ENCODE peak calls at places on chromosome 12, in six cellular contexts. V is GM12878, K is A549, J is IMR-90, A is suprapubic skin, T is ovary. W is an unnamed sample.

GRCh38 chr12:51632598-51632997 is 41.6 kb downstream of the SCN8A start:
- DNase-seq in K (no peak), V (no peak), T (no peak), A (no peak), J (no peak), W (no peak)

GRCh38 chr12:132295101-132295526 is 34.3 kb downstream of the GALNT9 start:
- DNase-seq in V (no peak), T (no peak), J (no peak), A (no peak), K (no peak), W (no peak)

GRCh38 chr12:124279846-124280360 is 15.0 kb upstream of the RFLNA start:
- DNase-seq in T (no peak), J (no peak), V (no peak), A (no peak), K (no peak), W (no peak)

GRCh38 chr12:91001306-91001705 is 3.5 kb downstream of the EPYC start:
- DNase-seq in J (no peak), K (no peak), A (no peak), V (no peak), T (no peak), W (no peak)

GRCh38 chr12:128814411-128815261 is 9.1 kb downstream of the SLC15A4 start:
- DNase-seq in A (peak), K (no peak), V (no peak), T (no peak), J (no peak), W (no peak)

GRCh38 chr12:22018860-22019259 is 27.2 kb upstream of the CMAS start:
- DNase-seq in J (peak), T (no peak), V (no peak), K (peak), A (no peak), W (no peak)

GRCh38 chr12:21539797-21540196 is 13.7 kb downstream of the SPX start:
- DNase-seq in J (no peak), V (no peak), A (no peak), K (no peak), T (no peak), W (no peak)

GRCh38 chr12:122166422-122167327 is 7.3 kb downstream of the IL31 start:
- DNase-seq in J (no peak), T (no peak), V (peak), K (no peak), A (no peak), W (no peak)

GRCh38 chr12:109735825-109736551 is 22.4 kb downstream of the FAM222A start:
- DNase-seq in T (peak), J (no peak), K (no peak), A (peak), V (no peak), W (peak)

GRCh38 chr12:96719671-96720362 is 187.2 kb upstream of the NEDD1 start:
- DNase-seq in V (peak), J (peak), K (no peak), T (no peak), A (no peak), W (no peak)

GRCh38 chr12:43882578-43883178 is 46.8 kb downstream of the TMEM117 start:
- DNase-seq in V (peak), T (no peak), J (peak), A (no peak), K (peak), W (no peak)

GRCh38 chr12:18383203-18383602 is 121.9 kb downstream of the PIK3C2G start:
- DNase-seq in K (peak), V (no peak), J (peak), A (no peak), T (no peak), W (no peak)

GRCh38 chr12:1634590-1635191 is 5.7 kb downstream of the WNT5B start:
- DNase-seq in J (peak), V (no peak), K (peak), A (peak), T (peak), W (peak)

GRCh38 chr12:107014050-107014449 is 27.1 kb upstream of the MTERF2 start:
- DNase-seq in T (no peak), J (no peak), K (peak), A (no peak), V (no peak), W (no peak)

GRCh38 chr12:105228494-105228893 is 7.5 kb downstream of the APPL2 start:
- DNase-seq in K (no peak), A (no peak), J (peak), T (no peak), V (no peak), W (no peak)

GRCh38 chr12:81644503-81644902 is 114.6 kb downstream of the PPFIA2 start:
- DNase-seq in T (no peak), A (no peak), K (peak), J (peak), V (no peak), W (no peak)

GRCh38 chr12:132653567-132654290 is 33.4 kb downstream of the POLE start:
- DNase-seq in A (no peak), T (no peak), K (no peak), V (no peak), J (no peak), W (no peak)

GRCh38 chr12:69442894-69443293 is 27.3 kb upstream of the FRS2 start:
- DNase-seq in K (no peak), J (peak), T (no peak), A (no peak), V (no peak), W (no peak)

GRCh38 chr12:20491290-20491689 is 123.0 kb downstream of the PDE3A start:
- DNase-seq in T (no peak), A (no peak), J (no peak), K (no peak), V (no peak), W (no peak)

GRCh38 chr12:3199551-3200031 is 122.4 kb downstream of the TSPAN9 start:
- DNase-seq in V (no peak), A (no peak), K (peak), T (peak), J (peak), W (peak)

GRCh38 chr12:78149459-78149858 is 318.8 kb downstream of the NAV3 start:
- DNase-seq in V (no peak), J (no peak), A (no peak), T (no peak), K (no peak), W (no peak)

GRCh38 chr12:3622021-3622731 is 130.7 kb downstream of the CRACR2A start:
- DNase-seq in V (no peak), T (no peak), A (no peak), J (no peak), K (no peak), W (no peak)

GRCh38 chr12:103783744-103784664 is 57.0 kb downstream of the NT5DC3 start:
- DNase-seq in T (no peak), A (no peak), V (no peak), J (no peak), K (no peak), W (no peak)

GRCh38 chr12:92079054-92079385 is 66.6 kb downstream of the BTG1 start:
- DNase-seq in A (no peak), V (no peak), K (no peak), T (no peak), J (no peak), W (no peak)

GRCh38 chr12:57001448-57001906 is 4.9 kb downstream of the ZBTB39 start:
- DNase-seq in J (peak), V (no peak), T (peak), A (peak), K (peak), W (peak)

GRCh38 chr12:52097045-52097666 is 17.7 kb downstream of the SMIM41 start:
- DNase-seq in A (no peak), V (no peak), J (no peak), K (no peak), T (no peak), W (no peak)

GRCh38 chr12:56718167-56718566 is 6.9 kb downstream of the NACA start:
- DNase-seq in T (no peak), J (no peak), A (no peak), V (no peak), K (no peak), W (no peak)

GRCh38 chr12:10409387-10409786 is at the start of gene KLRC4:
- DNase-seq in K (no peak), J (peak), T (no peak), V (no peak), A (no peak), W (no peak)

GRCh38 chr12:91003737-91004136 is 1.0 kb downstream of the EPYC start:
- DNase-seq in V (no peak), K (no peak), T (no peak), A (no peak), J (no peak), W (no peak)

GRCh38 chr12:11553871-11554533 is 95.5 kb upstream of the ETV6 start:
- DNase-seq in K (peak), V (peak), J (peak), T (no peak), A (no peak), W (no peak)

GRCh38 chr12:120406080-120406479 is 31.8 kb upstream of the COX6A1 start:
- DNase-seq in K (no peak), J (no peak), A (no peak), T (no peak), V (no peak), W (no peak)

GRCh38 chr12:108508243-108508642 is 6.8 kb upstream of the FICD start:
- DNase-seq in K (no peak), V (no peak), T (no peak), A (no peak), J (no peak), W (no peak)

GRCh38 chr12:57260366-57260765 is 9.4 kb upstream of the STAC3 start:
- DNase-seq in K (no peak), V (no peak), T (no peak), A (no peak), J (no peak), W (no peak)

GRCh38 chr12:40011775-40012129 is 94.1 kb downstream of the SLC2A13 start:
- DNase-seq in A (no peak), V (no peak), K (no peak), J (no peak), T (no peak), W (no peak)
- H3K27ac ChIP-seq in A (no peak), V (no peak), K (peak), J (no peak), T (no peak), W (no peak)

GRCh38 chr12:12714276-12715001 is 2.7 kb upstream of the CDKN1B start:
- DNase-seq in J (peak), T (no peak), K (peak), A (no peak), V (no peak), W (peak)

GRCh38 chr12:12716151-12716844 is 870 bp upstream of the CDKN1B start:
- DNase-seq in V (no peak), K (peak), J (peak), T (no peak), A (no peak), W (no peak)

GRCh38 chr12:12715459-12716150 is 1.6 kb upstream of the CDKN1B start:
- DNase-seq in K (peak), T (no peak), J (no peak), A (no peak), V (no peak), W (no peak)

GRCh38 chr12:12715128-12715458 is 2.1 kb upstream of the CDKN1B start:
- DNase-seq in T (no peak), K (no peak), J (no peak), A (no peak), V (no peak), W (no peak)

DNA sequence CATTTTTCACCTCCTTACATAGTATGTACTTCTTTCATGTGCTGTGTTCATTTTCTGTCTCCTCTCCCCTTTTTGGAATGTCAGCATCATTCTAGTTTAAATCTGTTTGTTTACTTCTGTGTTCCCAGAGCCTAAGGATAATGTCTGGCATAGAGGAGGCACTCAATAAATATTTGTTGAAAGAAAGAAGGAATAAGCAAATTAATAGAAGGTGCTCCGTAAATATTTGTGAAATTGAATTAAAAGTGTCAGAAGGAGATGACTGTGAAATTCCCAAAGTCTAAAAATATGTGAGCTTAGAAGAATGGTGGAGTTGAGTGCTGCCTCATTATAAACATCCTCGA is 3.3 kb upstream of the CDKN1B start:
- DNase-seq in K (no peak), J (no peak), T (no peak), A (no peak), V (no peak), W (no peak)
- H3K4me3 ChIP-seq in K (peak), J (peak), T (peak), A (peak), V (peak), W (peak)

GRCh38 chr12:112096667-112097066 is 11.9 kb downstream of the NAA25 start:
- DNase-seq in A (no peak), T (no peak), K (peak), J (peak), V (no peak), W (no peak)
- TF ChIP-seq POLR2A in A (no peak), T (no peak), K (no peak), J (no peak), V (no peak), W (no peak)

GRCh38 chr12:88325076-88325827 is 183.1 kb downstream of the TMTC3 start:
- DNase-seq in T (no peak), A (no peak), J (peak), V (no peak), K (peak), W (no peak)
- H3K27ac ChIP-seq in T (no peak), A (peak), J (peak), V (no peak), K (peak), W (peak)

DNA sequence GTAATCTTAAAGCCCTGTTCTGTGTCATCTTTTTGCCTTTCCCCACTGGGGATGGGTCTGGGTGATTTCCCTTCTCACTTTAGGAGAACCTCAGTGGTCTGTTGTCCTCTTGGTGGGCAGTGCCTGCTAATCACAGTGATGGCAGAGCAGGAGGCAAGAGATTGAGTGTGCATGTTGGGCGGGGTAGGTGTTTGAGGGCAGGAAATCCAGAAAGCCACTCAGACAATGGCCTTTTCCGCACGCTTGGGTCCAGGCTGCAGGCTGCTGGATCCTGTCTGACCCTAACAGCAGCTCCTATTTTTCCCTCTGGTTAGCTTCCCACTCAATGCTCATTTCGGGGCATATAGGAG is 13.7 kb upstream of the ITGA5 start:
- DNase-seq in K (no peak), J (no peak), T (no peak), A (no peak), V (no peak), W (no peak)
- H3K4me3 ChIP-seq in K (no peak), J (no peak), T (no peak), A (no peak), V (no peak), W (no peak)

GRCh38 chr12:48787791-48788521 is 933 bp downstream of the ADCY6 start:
- DNase-seq in J (no peak), T (no peak), A (no peak), K (no peak), V (no peak), W (no peak)

GRCh38 chr12:48788522-48788851 is 402 bp downstream of the ADCY6 start:
- DNase-seq in A (no peak), T (peak), V (no peak), K (no peak), J (no peak), W (no peak)

GRCh38 chr12:48786591-48787544 is 2.0 kb downstream of the ADCY6 start:
- DNase-seq in V (no peak), T (peak), J (no peak), A (no peak), K (no peak), W (peak)

GRCh38 chr12:48789858-48790326 is 1.0 kb upstream of the ADCY6 start:
- DNase-seq in J (no peak), T (no peak), V (no peak), A (no peak), K (no peak), W (no peak)

GRCh38 chr12:48788852-48789775 is at the start of gene ADCY6:
- DNase-seq in K (peak), V (no peak), J (peak), A (peak), T (peak), W (peak)
- TF ChIP-seq POLR2A in K (peak), V (no peak), J (no peak), A (no peak), T (no peak), W (peak)

GRCh38 chr12:49580572-49581535 is 12.9 kb upstream of the MCRS1 start:
- DNase-seq in J (peak), A (no peak), V (no peak), T (peak), K (peak), W (peak)
- H3K27ac ChIP-seq in J (no peak), A (no peak), V (peak), T (no peak), K (peak), W (peak)

GRCh38 chr12:49943663-49943945 is 6.9 kb upstream of the AQP2 start:
- DNase-seq in A (no peak), J (no peak), K (no peak), V (no peak), T (no peak), W (no peak)

GRCh38 chr12:49944046-49944445 is 6.5 kb upstream of the AQP2 start:
- DNase-seq in T (no peak), J (no peak), A (no peak), V (no peak), K (no peak), W (no peak)

GRCh38 chr12:49942921-49943662 is 7.4 kb upstream of the AQP2 start:
- DNase-seq in J (no peak), T (no peak), V (no peak), A (no peak), K (no peak), W (no peak)

GRCh38 chr12:49941556-49942511 is 8.7 kb upstream of the AQP2 start:
- DNase-seq in A (no peak), J (no peak), V (no peak), T (no peak), K (no peak), W (no peak)

GRCh38 chr12:49942512-49942893 is 8.0 kb upstream of the AQP2 start:
- DNase-seq in A (no peak), K (no peak), T (no peak), J (no peak), V (no peak), W (no peak)
- H3K4me3 ChIP-seq in A (no peak), K (no peak), T (no peak), J (no peak), V (no peak), W (no peak)

GRCh38 chr12:27523642-27524488 is at the start of gene PPFIBP1:
- DNase-seq in T (peak), K (peak), J (peak), V (peak), A (peak), W (peak)
- TF ChIP-seq POLR2A in T (peak), K (peak), J (peak), V (peak), A (no peak), W (no peak)